ENCODE peak calls at places on chromosomes 13 and 19, in ten cellular contexts. One of them, this sample, is unnamed.

GRCh38 chr19:23436318-23436717 is 41.0 kb upstream of the ZNF91 start:
- DNase-seq in left lung: no peak
- DNase-seq in Peyer's patch: no peak
- DNase-seq in bronchial epithelial cell: no peak
- DNase-seq in neural progenitor cell: no peak
- DNase-seq in tibial artery: no peak
- DNase-seq in heart right ventricle: no peak
- DNase-seq in cardiac fibroblast: no peak
- DNase-seq in thoracic aorta: no peak
- DNase-seq in fibroblast of lung: no peak
- DNase-seq in this sample: peak

GRCh38 chr13:70014337-70014736 is 93.3 kb upstream of the ATXN8OS start:
- DNase-seq in Peyer's patch: no peak
- DNase-seq in left lung: no peak
- DNase-seq in cardiac fibroblast: no peak
- DNase-seq in neural progenitor cell: no peak
- DNase-seq in thoracic aorta: no peak
- DNase-seq in heart right ventricle: no peak
- DNase-seq in tibial artery: no peak
- DNase-seq in bronchial epithelial cell: no peak
- DNase-seq in fibroblast of lung: no peak
- DNase-seq in this sample: no peak

GRCh38 chr19:5170329-5170745 is 170.3 kb downstream of the PTPRS start:
- DNase-seq in cardiac fibroblast: no peak
- DNase-seq in heart right ventricle: no peak
- DNase-seq in bronchial epithelial cell: no peak
- DNase-seq in thoracic aorta: no peak
- DNase-seq in left lung: peak
- DNase-seq in fibroblast of lung: no peak
- DNase-seq in Peyer's patch: peak
- DNase-seq in neural progenitor cell: no peak
- DNase-seq in tibial artery: no peak
- DNase-seq in this sample: peak

GRCh38 chr13:43196171-43196611 is 172.8 kb downstream of the DNAJC15 start:
- DNase-seq in thoracic aorta: no peak
- DNase-seq in bronchial epithelial cell: no peak
- DNase-seq in cardiac fibroblast: peak
- DNase-seq in heart right ventricle: peak
- DNase-seq in Peyer's patch: no peak
- DNase-seq in neural progenitor cell: no peak
- DNase-seq in left lung: no peak
- DNase-seq in fibroblast of lung: no peak
- DNase-seq in tibial artery: no peak
- DNase-seq in this sample: no peak

GRCh38 chr19:5395541-5395940 is 54.9 kb upstream of the PTPRS start:
- DNase-seq in Peyer's patch: no peak
- DNase-seq in fibroblast of lung: peak
- DNase-seq in thoracic aorta: no peak
- DNase-seq in heart right ventricle: no peak
- DNase-seq in left lung: no peak
- DNase-seq in neural progenitor cell: peak
- DNase-seq in bronchial epithelial cell: peak
- DNase-seq in cardiac fibroblast: no peak
- DNase-seq in tibial artery: no peak
- DNase-seq in this sample: no peak

GRCh38 chr13:113305208-113305607 is 8.2 kb downstream of the LAMP1 start:
- DNase-seq in bronchial epithelial cell: peak
- DNase-seq in tibial artery: no peak
- DNase-seq in cardiac fibroblast: no peak
- DNase-seq in Peyer's patch: no peak
- DNase-seq in fibroblast of lung: peak
- DNase-seq in left lung: no peak
- DNase-seq in neural progenitor cell: no peak
- DNase-seq in heart right ventricle: no peak
- DNase-seq in thoracic aorta: no peak
- DNase-seq in this sample: no peak

GRCh38 chr19:18300930-18301717 is 19.7 kb upstream of the JUND start:
- DNase-seq in neural progenitor cell: no peak
- DNase-seq in cardiac fibroblast: peak
- DNase-seq in tibial artery: peak
- DNase-seq in thoracic aorta: peak
- DNase-seq in fibroblast of lung: peak
- DNase-seq in left lung: peak
- DNase-seq in Peyer's patch: no peak
- DNase-seq in bronchial epithelial cell: no peak
- DNase-seq in heart right ventricle: peak
- DNase-seq in this sample: no peak

GRCh38 chr19:45090034-45090433 is 2.9 kb upstream of the PPP1R37 start:
- DNase-seq in left lung: no peak
- DNase-seq in thoracic aorta: no peak
- DNase-seq in neural progenitor cell: no peak
- DNase-seq in Peyer's patch: no peak
- DNase-seq in fibroblast of lung: no peak
- DNase-seq in heart right ventricle: no peak
- DNase-seq in cardiac fibroblast: no peak
- DNase-seq in tibial artery: no peak
- DNase-seq in bronchial epithelial cell: no peak
- DNase-seq in this sample: peak

GRCh38 chr13:52862358-52863206 is 14.1 kb upstream of the PCDH8 start:
- DNase-seq in heart right ventricle: no peak
- DNase-seq in bronchial epithelial cell: peak
- DNase-seq in Peyer's patch: no peak
- DNase-seq in tibial artery: no peak
- DNase-seq in fibroblast of lung: no peak
- DNase-seq in cardiac fibroblast: no peak
- DNase-seq in left lung: no peak
- DNase-seq in thoracic aorta: no peak
- DNase-seq in neural progenitor cell: peak
- DNase-seq in this sample: peak

GRCh38 chr13:69524459-69525155 is 583.0 kb upstream of the ATXN8OS start:
- DNase-seq in bronchial epithelial cell: peak
- DNase-seq in neural progenitor cell: no peak
- DNase-seq in thoracic aorta: no peak
- DNase-seq in heart right ventricle: no peak
- DNase-seq in left lung: no peak
- DNase-seq in cardiac fibroblast: no peak
- DNase-seq in Peyer's patch: no peak
- DNase-seq in tibial artery: no peak
- DNase-seq in fibroblast of lung: no peak
- DNase-seq in this sample: peak

GRCh38 chr19:51274037-51274370 is 23.1 kb downstream of the SIGLECL1 start:
- DNase-seq in fibroblast of lung: no peak
- DNase-seq in left lung: no peak
- DNase-seq in tibial artery: no peak
- DNase-seq in bronchial epithelial cell: no peak
- DNase-seq in cardiac fibroblast: no peak
- DNase-seq in thoracic aorta: no peak
- DNase-seq in Peyer's patch: no peak
- DNase-seq in heart right ventricle: no peak
- DNase-seq in neural progenitor cell: no peak
- DNase-seq in this sample: no peak

GRCh38 chr13:61901946-61902541 is 486.4 kb upstream of the PCDH20 start:
- DNase-seq in bronchial epithelial cell: no peak
- DNase-seq in thoracic aorta: no peak
- DNase-seq in heart right ventricle: no peak
- DNase-seq in left lung: no peak
- DNase-seq in Peyer's patch: no peak
- DNase-seq in tibial artery: no peak
- DNase-seq in cardiac fibroblast: no peak
- DNase-seq in neural progenitor cell: no peak
- DNase-seq in fibroblast of lung: no peak
- DNase-seq in this sample: no peak

GRCh38 chr13:43428545-43429287 is 358.1 kb downstream of the ENOX1 start:
- DNase-seq in neural progenitor cell: peak
- DNase-seq in thoracic aorta: no peak
- DNase-seq in Peyer's patch: no peak
- DNase-seq in fibroblast of lung: no peak
- DNase-seq in cardiac fibroblast: no peak
- DNase-seq in heart right ventricle: no peak
- DNase-seq in bronchial epithelial cell: no peak
- DNase-seq in tibial artery: no peak
- DNase-seq in left lung: no peak
- DNase-seq in this sample: peak

GRCh38 chr19:39341122-39341719 is 1.0 kb upstream of the SAMD4B start:
- DNase-seq in Peyer's patch: peak
- DNase-seq in neural progenitor cell: peak
- DNase-seq in heart right ventricle: peak
- DNase-seq in thoracic aorta: no peak
- DNase-seq in fibroblast of lung: peak
- DNase-seq in bronchial epithelial cell: no peak
- DNase-seq in left lung: peak
- DNase-seq in cardiac fibroblast: no peak
- DNase-seq in tibial artery: no peak
- DNase-seq in this sample: peak

GRCh38 chr13:107867701-107868661 is 347.4 kb downstream of the LIG4 start:
- DNase-seq in heart right ventricle: peak
- DNase-seq in thoracic aorta: no peak
- DNase-seq in cardiac fibroblast: peak
- DNase-seq in Peyer's patch: no peak
- DNase-seq in left lung: peak
- DNase-seq in neural progenitor cell: peak
- DNase-seq in bronchial epithelial cell: no peak
- DNase-seq in tibial artery: no peak
- DNase-seq in fibroblast of lung: peak
- DNase-seq in this sample: peak

DNA sequence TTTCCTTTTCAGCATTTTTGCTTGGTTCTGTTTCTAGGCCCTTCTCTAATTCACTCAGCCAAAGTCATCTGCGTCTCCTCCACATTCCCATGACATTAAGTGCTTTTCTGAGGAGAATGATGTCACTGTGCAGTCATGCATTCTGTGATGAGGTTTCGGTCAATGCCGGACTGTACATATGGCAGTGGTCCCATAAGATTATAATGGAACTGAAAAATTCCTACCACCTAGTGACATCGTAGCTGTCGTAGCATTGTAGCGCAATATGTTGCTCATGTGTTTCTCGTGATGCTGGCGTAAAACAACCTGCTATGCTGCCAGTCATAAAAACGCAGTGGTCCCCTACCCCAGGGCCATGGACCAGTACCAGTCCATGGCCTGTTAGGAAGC is 63.4 kb upstream of the TNFRSF19 start:
- DNase-seq in neural progenitor cell: no peak
- DNase-seq in Peyer's patch: no peak
- DNase-seq in left lung: no peak
- DNase-seq in thoracic aorta: no peak
- DNase-seq in cardiac fibroblast: peak
- DNase-seq in tibial artery: no peak
- DNase-seq in bronchial epithelial cell: no peak
- DNase-seq in fibroblast of lung: peak
- DNase-seq in heart right ventricle: no peak
- DNase-seq in this sample: no peak
- H3K4me3 ChIP-seq in neural progenitor cell: no peak
- H3K4me3 ChIP-seq in Peyer's patch: no peak
- H3K4me3 ChIP-seq in left lung: no peak
- H3K4me3 ChIP-seq in thoracic aorta: no peak
- H3K4me3 ChIP-seq in cardiac fibroblast: no peak
- H3K4me3 ChIP-seq in tibial artery: no peak
- H3K4me3 ChIP-seq in bronchial epithelial cell: no peak
- H3K4me3 ChIP-seq in fibroblast of lung: no peak
- H3K4me3 ChIP-seq in heart right ventricle: no peak
- H3K4me3 ChIP-seq in this sample: no peak

DNA sequence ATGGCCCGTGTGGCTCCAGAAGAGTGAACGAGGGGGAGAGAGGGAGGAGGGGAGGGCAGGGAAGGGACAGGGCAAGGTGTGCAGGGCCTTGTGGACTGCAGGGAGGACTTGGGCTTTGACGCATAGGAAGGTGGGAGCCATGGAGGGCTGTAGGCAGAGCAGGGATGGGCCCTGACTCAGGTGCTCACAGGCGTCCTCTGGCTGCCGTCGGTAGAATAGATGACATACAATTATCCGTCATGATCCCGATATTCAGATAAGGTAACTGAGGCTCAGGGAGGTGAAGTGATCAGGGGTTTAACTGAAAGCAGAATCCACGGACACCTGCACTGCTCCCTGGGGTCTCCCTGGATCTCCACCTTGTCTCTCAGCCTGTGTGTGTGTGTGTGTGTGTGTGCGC is 3.4 kb downstream of the C3 start:
- DNase-seq in heart right ventricle: no peak
- DNase-seq in neural progenitor cell: no peak
- DNase-seq in Peyer's patch: no peak
- DNase-seq in cardiac fibroblast: no peak
- DNase-seq in tibial artery: no peak
- DNase-seq in left lung: peak
- DNase-seq in fibroblast of lung: no peak
- DNase-seq in thoracic aorta: no peak
- DNase-seq in bronchial epithelial cell: no peak
- DNase-seq in this sample: no peak
- TF ChIP-seq CTCF in heart right ventricle: no peak
- TF ChIP-seq CTCF in neural progenitor cell: peak
- TF ChIP-seq CTCF in Peyer's patch: no peak
- TF ChIP-seq CTCF in cardiac fibroblast: no peak
- TF ChIP-seq CTCF in tibial artery: no peak
- TF ChIP-seq CTCF in left lung: no peak
- TF ChIP-seq CTCF in fibroblast of lung: no peak
- TF ChIP-seq CTCF in thoracic aorta: no peak
- TF ChIP-seq CTCF in bronchial epithelial cell: peak
- TF ChIP-seq CTCF in this sample: peak

DNA sequence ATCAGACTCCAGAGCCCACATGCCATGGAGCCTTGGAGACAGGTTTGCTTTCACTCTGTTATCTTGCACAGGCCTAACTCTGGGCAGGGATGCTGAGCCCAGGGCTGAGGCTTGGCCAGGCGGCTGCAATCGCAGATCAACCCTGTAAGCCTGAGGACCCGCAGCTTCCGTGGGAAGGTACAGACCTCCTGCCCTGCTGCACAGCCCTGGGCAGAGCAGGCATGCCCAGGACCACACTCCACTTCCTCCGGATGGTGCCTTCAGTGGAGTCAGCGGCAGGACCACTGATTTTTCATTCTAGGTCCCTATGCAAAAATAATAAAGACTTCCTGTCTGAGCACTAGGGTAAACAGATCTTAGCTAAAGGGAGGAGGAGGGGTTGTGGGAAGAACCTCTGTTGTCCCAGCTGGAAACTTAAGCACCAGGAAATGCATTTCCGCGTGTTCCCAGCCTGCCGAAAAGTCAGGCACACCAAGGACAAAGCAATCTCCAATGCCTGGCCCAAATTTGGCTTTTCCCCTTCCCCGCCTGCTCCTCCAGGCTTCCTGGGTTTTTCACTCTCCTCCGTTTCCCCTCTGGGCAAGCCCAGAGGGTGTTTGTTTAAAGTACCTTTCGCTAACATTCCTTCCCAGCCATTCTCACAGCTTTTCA is 87.3 kb downstream of the KCTD15 start:
- DNase-seq in heart right ventricle: peak
- DNase-seq in fibroblast of lung: no peak
- DNase-seq in neural progenitor cell: peak
- DNase-seq in left lung: no peak
- DNase-seq in thoracic aorta: no peak
- DNase-seq in tibial artery: no peak
- DNase-seq in bronchial epithelial cell: no peak
- DNase-seq in cardiac fibroblast: peak
- DNase-seq in Peyer's patch: no peak
- DNase-seq in this sample: peak
- H3K4me3 ChIP-seq in heart right ventricle: peak
- H3K4me3 ChIP-seq in fibroblast of lung: no peak
- H3K4me3 ChIP-seq in neural progenitor cell: no peak
- H3K4me3 ChIP-seq in left lung: no peak
- H3K4me3 ChIP-seq in thoracic aorta: peak
- H3K4me3 ChIP-seq in tibial artery: no peak
- H3K4me3 ChIP-seq in bronchial epithelial cell: no peak
- H3K4me3 ChIP-seq in cardiac fibroblast: no peak
- H3K4me3 ChIP-seq in Peyer's patch: no peak
- H3K4me3 ChIP-seq in this sample: peak

GRCh38 chr19:41978470-41978869 is 15.6 kb downstream of the ATP1A3 start:
- DNase-seq in Peyer's patch: no peak
- DNase-seq in thoracic aorta: no peak
- DNase-seq in cardiac fibroblast: no peak
- DNase-seq in heart right ventricle: no peak
- DNase-seq in bronchial epithelial cell: no peak
- DNase-seq in fibroblast of lung: no peak
- DNase-seq in left lung: no peak
- DNase-seq in neural progenitor cell: no peak
- DNase-seq in tibial artery: no peak
- DNase-seq in this sample: no peak
- TF ChIP-seq CTCF in Peyer's patch: no peak
- TF ChIP-seq CTCF in thoracic aorta: no peak
- TF ChIP-seq CTCF in cardiac fibroblast: no peak
- TF ChIP-seq CTCF in heart right ventricle: no peak
- TF ChIP-seq CTCF in bronchial epithelial cell: no peak
- TF ChIP-seq CTCF in fibroblast of lung: no peak
- TF ChIP-seq CTCF in left lung: no peak
- TF ChIP-seq CTCF in neural progenitor cell: no peak
- TF ChIP-seq CTCF in tibial artery: no peak
- TF ChIP-seq CTCF in this sample: peak